ENCODE peak calls at places on chromosomes 4 and X, in eight cellular contexts. U, E, I, V, P, Y, C and J are unnamed samples. For H3K4me1, the result is how much of the 10 kb centered on the place peaks cover.

GRCh38 chr4:150250998-150251651 is 172.9 kb downstream of the DCLK2 start:
- DNase-seq in U (no peak), E (no peak), I (no peak), V (no peak), P (no peak), Y (no peak), C (no peak), J (no peak)

GRCh38 chrX:9955506-9955905 is 11.7 kb upstream of the CLDN34 start:
- DNase-seq in U (no peak), E (no peak), I (peak), V (no peak), P (no peak), Y (peak), C (no peak), J (no peak)

GRCh38 chr4:85792576-85792975 is 317.6 kb downstream of the ARHGAP24 start:
- DNase-seq in U (no peak), E (no peak), I (no peak), V (no peak), P (no peak), Y (no peak), C (no peak), J (no peak)

GRCh38 chrX:34300871-34301270 is 168.8 kb upstream of the FAM47A start:
- DNase-seq in U (peak), E (peak), I (peak), V (peak), P (peak), Y (peak), C (peak), J (no peak)

GRCh38 chrX:129433461-129433860 is 89.8 kb downstream of the SMARCA1 start:
- DNase-seq in U (no peak), E (no peak), I (no peak), V (no peak), P (no peak), Y (no peak), C (no peak), J (no peak)

GRCh38 chr4:113049421-113050355 is at the start of gene ANK2:
- DNase-seq in U (no peak), E (peak), I (no peak), V (no peak), P (no peak), Y (peak), C (peak), J (no peak)

GRCh38 chr4:832108-832507 is 6.2 kb upstream of the CPLX1 start:
- DNase-seq in U (no peak), E (no peak), I (no peak), V (no peak), P (no peak), Y (no peak), C (no peak), J (no peak)

GRCh38 chr4:15042529-15043167 is 40.4 kb downstream of the CPEB2 start:
- DNase-seq in U (no peak), E (no peak), I (no peak), V (no peak), P (no peak), Y (peak), C (no peak), J (no peak)

GRCh38 chr4:77473509-77473908 is 132.1 kb upstream of the CXCL13 start:
- DNase-seq in U (peak), E (no peak), I (peak), V (no peak), P (no peak), Y (no peak), C (no peak), J (no peak)

GRCh38 chr4:48490680-48491513 is 845 bp downstream of the ZAR1 start:
- DNase-seq in U (no peak), E (no peak), I (no peak), V (no peak), P (no peak), Y (no peak), C (no peak), J (no peak)

GRCh38 chr4:100348472-100348871 is 158.2 kb upstream of the DDIT4L start:
- DNase-seq in U (peak), E (peak), I (peak), V (peak), P (no peak), Y (peak), C (no peak), J (no peak)

GRCh38 chr4:149928507-149928906 is 112.9 kb upstream of the IQCM start:
- DNase-seq in U (no peak), E (no peak), I (no peak), V (no peak), P (no peak), Y (no peak), C (no peak), J (no peak)

GRCh38 chrX:129634541-129634940 is 20.2 kb downstream of the APLN start:
- DNase-seq in U (no peak), E (peak), I (no peak), V (no peak), P (no peak), Y (no peak), C (no peak), J (no peak)

GRCh38 chr4:88017516-88018302 is 10.3 kb downstream of the PKD2 start:
- DNase-seq in U (no peak), E (no peak), I (peak), V (no peak), P (no peak), Y (peak), C (no peak), J (no peak)

GRCh38 chr4:83356899-83357661 is 22.4 kb upstream of the HPSE start:
- DNase-seq in U (peak), E (no peak), I (peak), V (no peak), P (no peak), Y (peak), C (no peak), J (no peak)

GRCh38 chr4:65799513-65799912 is 129.2 kb upstream of the EPHA5 start:
- DNase-seq in U (no peak), E (no peak), I (no peak), V (no peak), P (no peak), Y (no peak), C (no peak), J (no peak)

GRCh38 chrX:40174594-40175415 is 77.0 kb upstream of the BCOR start:
- DNase-seq in U (peak), E (peak), I (no peak), V (peak), P (no peak), Y (peak), C (peak), J (peak)

GRCh38 chr4:86970447-86971354 is 35.9 kb downstream of the AFF1 start:
- DNase-seq in U (no peak), E (peak), I (no peak), V (no peak), P (no peak), Y (no peak), C (no peak), J (no peak)

GRCh38 chr4:83308672-83309071 is 24.1 kb upstream of the COQ2 start:
- DNase-seq in U (no peak), E (no peak), I (no peak), V (no peak), P (no peak), Y (no peak), C (no peak), J (no peak)

GRCh38 chrX:63750846-63751245 is 34.2 kb downstream of the ARHGEF9 start:
- DNase-seq in U (no peak), E (no peak), I (no peak), V (no peak), P (no peak), Y (no peak), C (no peak), J (no peak)

DNA sequence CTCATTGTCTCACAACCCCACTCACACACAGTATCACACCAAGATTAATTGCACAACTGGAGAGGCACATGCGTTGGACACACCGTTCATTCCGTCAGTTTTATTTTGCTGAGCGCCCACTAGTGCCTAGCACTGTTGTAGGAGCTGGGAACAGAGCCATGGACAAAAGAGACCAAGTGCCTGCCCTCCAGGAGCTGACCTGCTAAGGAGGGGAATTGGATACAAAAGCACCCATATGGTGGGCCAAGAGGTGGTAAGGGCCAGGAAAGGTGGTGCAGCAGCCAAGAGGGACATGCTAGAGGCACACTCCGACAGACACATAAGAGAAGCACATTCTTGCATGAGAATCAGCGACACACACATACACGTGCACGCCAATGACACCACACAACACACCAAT is 705 bp upstream of the CRMP1 start:
- DNase-seq in U (no peak), E (no peak), I (no peak), V (no peak), P (no peak), Y (no peak), C (no peak), J (no peak)
- H3K4me1 ChIP-seq in U (under half), E (under half), I (under half), V (under half), P (under half), Y (under half), C (under half), J (under half)

DNA sequence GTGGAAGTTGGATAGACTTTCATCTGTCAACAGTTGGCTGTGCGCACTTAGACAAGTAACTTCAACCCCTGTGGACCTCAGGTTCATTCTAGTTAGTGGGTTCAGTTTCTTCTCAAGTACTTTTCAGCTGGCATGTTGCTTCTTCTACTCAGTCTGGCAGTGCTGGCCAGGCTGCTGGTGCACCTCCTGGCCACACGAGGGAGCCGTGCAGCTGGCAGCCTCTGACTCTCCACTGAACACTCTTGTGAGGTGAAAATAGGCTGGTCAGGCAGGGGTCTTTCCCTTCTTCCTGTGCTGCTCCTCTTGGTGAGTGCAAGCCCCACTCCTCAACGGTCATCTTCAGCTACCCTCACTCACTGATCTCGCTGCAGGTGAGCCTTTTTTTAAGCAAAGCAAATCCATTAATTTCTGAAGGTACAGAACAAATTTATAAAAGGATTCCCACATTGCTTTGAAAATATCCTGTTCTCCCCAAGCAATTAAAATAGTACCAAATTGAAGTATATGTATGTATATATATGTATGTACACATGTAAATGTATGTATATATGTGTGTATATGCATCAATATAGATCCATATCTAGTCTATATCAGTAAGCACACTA is 30.6 kb downstream of the LONRF3 start:
- DNase-seq in U (peak), E (peak), I (peak), V (peak), P (no peak), Y (peak), C (peak), J (peak)
- H3K4me3 ChIP-seq in U (no peak), E (no peak), I (no peak), V (no peak), P (no peak), Y (no peak), C (no peak), J (no peak)

GRCh38 chr4:152097371-152097770 is 336.6 kb upstream of the GATB start:
- DNase-seq in U (no peak), E (no peak), I (no peak), V (no peak), P (no peak), Y (no peak), C (no peak), J (no peak)
- H3K4me1 ChIP-seq in U (under half), E (under half), I (under half), V (under half), P (under half), Y (under half), C (under half), J (half or more)

GRCh38 chr4:10459305-10459704 is 2.1 kb upstream of the ZNF518B start:
- DNase-seq in U (no peak), E (no peak), I (no peak), V (no peak), P (no peak), Y (no peak), C (no peak), J (no peak)

GRCh38 chr4:10458190-10458589 is 964 bp upstream of the ZNF518B start:
- DNase-seq in U (no peak), E (no peak), I (no peak), V (no peak), P (no peak), Y (no peak), C (peak), J (no peak)

GRCh38 chr4:10461850-10462400 is 4.7 kb upstream of the ZNF518B start:
- DNase-seq in U (no peak), E (no peak), I (no peak), V (no peak), P (no peak), Y (no peak), C (no peak), J (no peak)

GRCh38 chr4:10461091-10461849 is 4.0 kb upstream of the ZNF518B start:
- DNase-seq in U (no peak), E (peak), I (peak), V (peak), P (peak), Y (peak), C (peak), J (peak)

GRCh38 chr4:10460313-10461047 is 3.3 kb upstream of the ZNF518B start:
- DNase-seq in U (no peak), E (no peak), I (no peak), V (no peak), P (no peak), Y (no peak), C (no peak), J (no peak)
- H3K4me3 ChIP-seq in U (no peak), E (no peak), I (no peak), V (no peak), P (no peak), Y (peak), C (no peak), J (peak)

DNA sequence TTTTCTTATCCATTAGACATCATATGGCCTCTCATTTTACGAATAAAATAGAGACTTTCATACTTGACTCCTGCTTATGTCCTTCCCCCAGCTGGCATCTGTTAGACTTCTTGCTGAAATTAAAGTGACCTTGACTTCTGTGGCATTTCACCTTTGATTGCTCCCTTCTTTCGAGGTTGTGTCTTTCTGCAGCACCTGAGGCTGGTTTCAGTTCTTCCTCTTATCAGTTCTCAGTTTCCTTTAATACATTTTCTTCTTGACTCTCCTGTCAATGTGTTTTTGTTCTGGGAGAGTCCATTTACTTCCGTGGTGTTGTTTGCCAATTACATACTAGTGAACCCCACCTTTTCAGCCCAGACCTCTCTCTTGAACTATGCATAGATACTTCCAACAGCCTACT is 81.6 kb downstream of the RBPJ start:
- DNase-seq in U (no peak), E (no peak), I (no peak), V (no peak), P (no peak), Y (no peak), C (no peak), J (no peak)
- H3K4me1 ChIP-seq in U (under half), E (under half), I (under half), V (under half), P (under half), Y (under half), C (under half), J (under half)

GRCh38 chr4:42490015-42490414 is 92.7 kb downstream of the SHISA3 start:
- DNase-seq in U (no peak), E (no peak), I (no peak), V (no peak), P (no peak), Y (no peak), C (no peak), J (no peak)
- H3K4me3 ChIP-seq in U (no peak), E (no peak), I (no peak), V (no peak), P (no peak), Y (no peak), C (no peak), J (no peak)

GRCh38 chr4:140052050-140052449 is 101.9 kb downstream of the MAML3 start:
- DNase-seq in U (peak), E (peak), I (peak), V (peak), P (peak), Y (no peak), C (peak), J (no peak)

GRCh38 chr4:140057693-140058092 is 96.3 kb downstream of the MAML3 start:
- DNase-seq in U (no peak), E (no peak), I (no peak), V (no peak), P (no peak), Y (no peak), C (no peak), J (no peak)

GRCh38 chr4:140053185-140053584 is 100.8 kb downstream of the MAML3 start:
- DNase-seq in U (no peak), E (no peak), I (no peak), V (no peak), P (no peak), Y (no peak), C (no peak), J (no peak)

GRCh38 chr4:140056015-140056414 is 98.0 kb downstream of the MAML3 start:
- DNase-seq in U (no peak), E (no peak), I (no peak), V (no peak), P (no peak), Y (no peak), C (no peak), J (no peak)

GRCh38 chr4:140054861-140055260 is 99.1 kb downstream of the MAML3 start:
- DNase-seq in U (no peak), E (no peak), I (no peak), V (no peak), P (no peak), Y (no peak), C (no peak), J (no peak)
- H3K4me1 ChIP-seq in U (under half), E (under half), I (under half), V (under half), P (under half), Y (under half), C (under half), J (under half)

GRCh38 chrX:4150259-4150658 is 436.8 kb upstream of the PRKX start:
- DNase-seq in U (no peak), E (no peak), I (no peak), V (no peak), P (no peak), Y (no peak), C (no peak), J (no peak)

GRCh38 chrX:4151798-4152197 is 438.3 kb upstream of the PRKX start:
- DNase-seq in U (no peak), E (no peak), I (no peak), V (no peak), P (no peak), Y (no peak), C (no peak), J (no peak)
- H3K4me3 ChIP-seq in U (no peak), E (no peak), I (no peak), V (no peak), P (no peak), Y (no peak), C (no peak), J (no peak)

DNA sequence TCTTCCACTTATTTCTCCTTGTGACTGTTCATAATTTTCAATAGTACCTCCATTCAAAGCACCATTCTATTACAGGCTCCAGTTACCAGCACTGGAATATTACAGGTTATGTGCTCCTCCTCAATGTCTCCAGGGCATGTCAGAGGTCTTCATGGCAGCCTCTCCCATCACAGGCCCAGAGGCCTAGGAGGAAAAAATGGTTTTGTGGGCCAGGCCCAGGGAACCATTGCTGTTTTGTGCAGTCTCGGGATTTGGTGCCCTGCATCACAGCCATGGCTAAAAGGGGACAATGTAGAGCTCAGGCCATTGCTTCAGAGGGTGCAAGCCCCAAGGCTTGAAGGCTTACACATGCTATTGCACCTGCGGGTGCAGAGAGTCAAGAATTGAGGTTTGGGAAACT is 7.2 kb upstream of the PNMA3 start:
- DNase-seq in U (no peak), E (no peak), I (no peak), V (no peak), P (no peak), Y (no peak), C (no peak), J (no peak)
- H3K4me1 ChIP-seq in U (under half), E (under half), I (under half), V (under half), P (under half), Y (under half), C (under half), J (under half)